ENCODE peak calls at places on chromosomes 12 and 14, in nine cellular contexts. N, G, Q, C, K, V, H, L and Z are unnamed samples.

GRCh38 chr14:59897757-59898383 is 22.1 kb upstream of the LRRC9 start:
- DNase-seq in Q (peak; percentile 68), C (no peak), H (peak; percentile 16), G (peak; percentile 8), L (no peak), K (peak; percentile 70), N (peak; percentile 58), V (peak; percentile 7), Z (peak; percentile 45)

GRCh38 chr12:124821252-124822200 is 42.1 kb downstream of the SCARB1 start:
- DNase-seq in L (no peak), Q (no peak), V (no peak), G (no peak), H (no peak), N (peak; percentile 58), K (no peak), C (no peak), Z (no peak)

GRCh38 chr12:52300796-52301691 is 9.7 kb upstream of the KRT81 start:
- DNase-seq in Q (no peak), L (no peak), V (peak; percentile 51), N (no peak), G (no peak), K (no peak), H (no peak), C (no peak), Z (no peak)

GRCh38 chr14:59371762-59372161 is 93.4 kb downstream of the GPR135 start:
- DNase-seq in Q (no peak), K (no peak), N (no peak), L (no peak), V (no peak), G (no peak), C (no peak), H (no peak), Z (no peak)

GRCh38 chr12:76470028-76470939 is 89.3 kb downstream of the OSBPL8 start:
- DNase-seq in K (peak; percentile 64), V (peak; percentile 96), H (no peak), N (no peak), C (peak; percentile 45), Q (peak; percentile 82), L (no peak), G (peak; percentile 88), Z (peak; percentile 86)

GRCh38 chr12:47881826-47882427 is 22.9 kb downstream of the VDR start:
- DNase-seq in L (no peak), K (no peak), N (no peak), G (peak; percentile 84), Q (no peak), V (peak; percentile 99), C (no peak), H (no peak), Z (peak; percentile 94)

GRCh38 chr14:101286271-101287018 is 274.9 kb upstream of the DIO3 start:
- DNase-seq in K (no peak), N (no peak), H (no peak), C (no peak), V (no peak), L (no peak), G (no peak), Q (no peak), Z (no peak)

GRCh38 chr14:70168401-70168800 is 20.4 kb downstream of the SLC8A3 start:
- DNase-seq in K (no peak), H (no peak), L (no peak), N (no peak), C (no peak), V (no peak), Q (no peak), G (no peak), Z (no peak)

GRCh38 chr14:51335521-51335920 is 95.5 kb downstream of the TMX1 start:
- DNase-seq in Q (no peak), V (peak; percentile 84), H (no peak), G (no peak), L (no peak), N (no peak), C (no peak), K (no peak), Z (no peak)

GRCh38 chr14:87067061-87067460 is 925.9 kb downstream of the GALC start:
- DNase-seq in C (peak; percentile 58), N (no peak), G (no peak), V (no peak), K (no peak), L (no peak), H (no peak), Q (no peak), Z (no peak)

GRCh38 chr14:100443643-100444042 is 120.5 kb downstream of the SLC25A47 start:
- DNase-seq in L (no peak), V (peak; percentile 80), H (no peak), K (no peak), G (no peak), C (no peak), N (no peak), Q (no peak), Z (peak; percentile 35)

GRCh38 chr12:62930546-62931425 is 4.2 kb downstream of the PPM1H start:
- DNase-seq in G (no peak), H (no peak), N (no peak), K (no peak), C (no peak), L (no peak), V (peak; percentile 9), Q (no peak), Z (no peak)

GRCh38 chr14:58747181-58747580 is 109.4 kb downstream of the DACT1 start:
- DNase-seq in L (no peak), V (peak; percentile 90), N (peak; percentile 14), G (no peak), K (no peak), H (no peak), C (no peak), Q (peak; percentile 53), Z (peak; percentile 80)

GRCh38 chr12:50017047-50017446 is 8.2 kb downstream of the RACGAP1 start:
- DNase-seq in N (no peak), G (peak; percentile 62), C (no peak), V (peak; percentile 88), Q (peak; percentile 79), L (no peak), K (no peak), H (no peak), Z (peak; percentile 86)

GRCh38 chr12:54759751-54760150 is 94.6 kb upstream of the MUCL1 start:
- DNase-seq in G (peak; percentile 54), C (peak; percentile 66), Q (peak; percentile 12), H (no peak), K (peak; percentile 84), V (peak; percentile 36), L (no peak), N (peak; percentile 49), Z (no peak)

GRCh38 chr14:85024931-85025330 is 505.0 kb upstream of the FLRT2 start:
- DNase-seq in H (no peak), G (no peak), K (no peak), C (no peak), V (no peak), N (no peak), L (no peak), Q (no peak), Z (no peak)

GRCh38 chr14:77319416-77319815 is 1.3 kb downstream of the POMT2 start:
- DNase-seq in V (peak; percentile 39), Q (peak; percentile 58), G (peak; percentile 72), L (no peak), K (no peak), C (no peak), N (no peak), H (no peak), Z (no peak)

GRCh38 chr12:45231515-45232145 is 15.7 kb downstream of the ANO6 start:
- DNase-seq in N (no peak), G (peak; percentile 69), K (peak; percentile 33), C (no peak), Q (no peak), V (peak; percentile 88), H (no peak), L (no peak), Z (peak; percentile 79)

GRCh38 chr12:106113042-106113441 is 25.7 kb downstream of the NUAK1 start:
- DNase-seq in V (peak; percentile 79), N (no peak), H (no peak), K (no peak), C (peak; percentile 72), G (no peak), Q (no peak), L (no peak), Z (peak; percentile 64)